ENCODE peak calls at places on chromosomes 16 and 17, in five cellular contexts. One of them, this sample, is unnamed.
A peak's percentile ranks its signal among the peaks of the same experiment; 100 is the strongest.

GRCh38 chr16:28317040-28317880 is 24.9 kb downstream of the SBK1 start:
- DNase-seq in CD8-positive, alpha-beta T cell: peak; percentile 65
- DNase-seq in uterus: no peak
- DNase-seq in left ventricle myocardium inferior: peak; percentile 41
- DNase-seq in colonic mucosa: peak; percentile 55
- DNase-seq in this sample: peak; percentile 68

GRCh38 chr16:15856901-15857778 is at the start of gene MYH11:
- DNase-seq in CD8-positive, alpha-beta T cell: no peak
- DNase-seq in uterus: peak; percentile 81
- DNase-seq in left ventricle myocardium inferior: no peak
- DNase-seq in colonic mucosa: no peak
- DNase-seq in this sample: no peak

GRCh38 chr17:61750656-61751055 is 112.7 kb downstream of the BRIP1 start:
- DNase-seq in left ventricle myocardium inferior: no peak
- DNase-seq in colonic mucosa: no peak
- DNase-seq in uterus: no peak
- DNase-seq in CD8-positive, alpha-beta T cell: no peak
- DNase-seq in this sample: no peak

GRCh38 chr16:47320546-47321315 is 140.1 kb downstream of the ITFG1 start:
- DNase-seq in uterus: no peak
- DNase-seq in left ventricle myocardium inferior: no peak
- DNase-seq in CD8-positive, alpha-beta T cell: no peak
- DNase-seq in colonic mucosa: no peak
- DNase-seq in this sample: no peak

GRCh38 chr17:5237541-5238016 is 2.9 kb upstream of the SCIMP start:
- DNase-seq in colonic mucosa: peak; percentile 74
- DNase-seq in left ventricle myocardium inferior: peak; percentile 26
- DNase-seq in CD8-positive, alpha-beta T cell: peak; percentile 31
- DNase-seq in uterus: no peak
- DNase-seq in this sample: no peak

GRCh38 chr17:56593073-56593740 is at the start of gene NOG:
- DNase-seq in uterus: peak; percentile 16
- DNase-seq in colonic mucosa: peak; percentile 42
- DNase-seq in left ventricle myocardium inferior: peak; percentile 31
- DNase-seq in CD8-positive, alpha-beta T cell: peak; percentile 21
- DNase-seq in this sample: peak; percentile 64

GRCh38 chr17:42363767-42364585 is 24.3 kb downstream of the STAT3 start:
- DNase-seq in left ventricle myocardium inferior: no peak
- DNase-seq in uterus: no peak
- DNase-seq in colonic mucosa: no peak
- DNase-seq in CD8-positive, alpha-beta T cell: no peak
- DNase-seq in this sample: no peak

GRCh38 chr17:792277-792676 is 10.1 kb downstream of the MRM3 start:
- DNase-seq in colonic mucosa: no peak
- DNase-seq in uterus: no peak
- DNase-seq in left ventricle myocardium inferior: no peak
- DNase-seq in CD8-positive, alpha-beta T cell: no peak
- DNase-seq in this sample: peak; percentile 12

GRCh38 chr17:142102-142661 is 4.8 kb downstream of the SCGB1C2 start:
- DNase-seq in colonic mucosa: peak; percentile 13
- DNase-seq in CD8-positive, alpha-beta T cell: no peak
- DNase-seq in left ventricle myocardium inferior: no peak
- DNase-seq in uterus: no peak
- DNase-seq in this sample: peak; percentile 68

GRCh38 chr16:63337264-63337663 is 1301.0 kb upstream of the CDH8 start:
- DNase-seq in CD8-positive, alpha-beta T cell: no peak
- DNase-seq in colonic mucosa: no peak
- DNase-seq in left ventricle myocardium inferior: no peak
- DNase-seq in uterus: no peak
- DNase-seq in this sample: no peak

GRCh38 chr16:6932871-6933390 is 399.7 kb upstream of the RBFOX1 start:
- DNase-seq in uterus: no peak
- DNase-seq in CD8-positive, alpha-beta T cell: no peak
- DNase-seq in colonic mucosa: no peak
- DNase-seq in left ventricle myocardium inferior: no peak
- DNase-seq in this sample: no peak

GRCh38 chr17:58303981-58304734 is 23.4 kb upstream of the MPO start:
- DNase-seq in left ventricle myocardium inferior: peak; percentile 40
- DNase-seq in uterus: peak; percentile 18
- DNase-seq in CD8-positive, alpha-beta T cell: peak; percentile 42
- DNase-seq in colonic mucosa: peak; percentile 48
- DNase-seq in this sample: no peak

GRCh38 chr17:27085517-27085916 is 208.4 kb upstream of the WSB1 start:
- DNase-seq in CD8-positive, alpha-beta T cell: no peak
- DNase-seq in left ventricle myocardium inferior: no peak
- DNase-seq in uterus: no peak
- DNase-seq in colonic mucosa: no peak
- DNase-seq in this sample: no peak

GRCh38 chr16:83903739-83904138 is 4.8 kb downstream of the MLYCD start:
- DNase-seq in CD8-positive, alpha-beta T cell: no peak
- DNase-seq in left ventricle myocardium inferior: peak; percentile 72
- DNase-seq in uterus: no peak
- DNase-seq in colonic mucosa: no peak
- DNase-seq in this sample: peak; percentile 80

GRCh38 chr16:80167657-80168056 is 373.1 kb upstream of the DYNLRB2 start:
- DNase-seq in CD8-positive, alpha-beta T cell: no peak
- DNase-seq in colonic mucosa: no peak
- DNase-seq in left ventricle myocardium inferior: no peak
- DNase-seq in uterus: no peak
- DNase-seq in this sample: no peak

GRCh38 chr16:89704281-89704680 is 2.8 kb upstream of the SPATA2L start:
- DNase-seq in uterus: no peak
- DNase-seq in colonic mucosa: no peak
- DNase-seq in CD8-positive, alpha-beta T cell: no peak
- DNase-seq in left ventricle myocardium inferior: no peak
- DNase-seq in this sample: no peak

GRCh38 chr16:6193718-6194117 is 1096.1 kb upstream of the EEF2KMT start:
- DNase-seq in uterus: no peak
- DNase-seq in CD8-positive, alpha-beta T cell: no peak
- DNase-seq in left ventricle myocardium inferior: no peak
- DNase-seq in colonic mucosa: peak; percentile 28
- DNase-seq in this sample: no peak

GRCh38 chr16:68658258-68658973 is 13.3 kb downstream of the CDH3 start:
- DNase-seq in colonic mucosa: peak; percentile 72
- DNase-seq in left ventricle myocardium inferior: no peak
- DNase-seq in uterus: peak; percentile 20
- DNase-seq in CD8-positive, alpha-beta T cell: no peak
- DNase-seq in this sample: no peak

GRCh38 chr17:75345514-75346167 is 56.4 kb upstream of the SLC25A19 start:
- DNase-seq in colonic mucosa: no peak
- DNase-seq in CD8-positive, alpha-beta T cell: peak; percentile 31
- DNase-seq in uterus: no peak
- DNase-seq in left ventricle myocardium inferior: no peak
- DNase-seq in this sample: no peak

GRCh38 chr17:47957591-47958490 is at the start of gene PRR15L:
- DNase-seq in CD8-positive, alpha-beta T cell: no peak
- DNase-seq in left ventricle myocardium inferior: no peak
- DNase-seq in uterus: no peak
- DNase-seq in colonic mucosa: peak; percentile 96
- DNase-seq in this sample: no peak

GRCh38 chr16:53498984-53499383 is 4.0 kb downstream of the AKTIP start:
- DNase-seq in colonic mucosa: peak; percentile 40
- DNase-seq in uterus: no peak
- DNase-seq in CD8-positive, alpha-beta T cell: no peak
- DNase-seq in left ventricle myocardium inferior: no peak
- DNase-seq in this sample: no peak

GRCh38 chr16:53489754-53490153 is 13.3 kb downstream of the AKTIP start:
- DNase-seq in left ventricle myocardium inferior: no peak
- DNase-seq in uterus: no peak
- DNase-seq in colonic mucosa: no peak
- DNase-seq in CD8-positive, alpha-beta T cell: no peak
- DNase-seq in this sample: no peak

GRCh38 chr16:53492499-53492898 is 10.5 kb downstream of the AKTIP start:
- DNase-seq in CD8-positive, alpha-beta T cell: no peak
- DNase-seq in colonic mucosa: no peak
- DNase-seq in uterus: no peak
- DNase-seq in left ventricle myocardium inferior: no peak
- DNase-seq in this sample: no peak

DNA sequence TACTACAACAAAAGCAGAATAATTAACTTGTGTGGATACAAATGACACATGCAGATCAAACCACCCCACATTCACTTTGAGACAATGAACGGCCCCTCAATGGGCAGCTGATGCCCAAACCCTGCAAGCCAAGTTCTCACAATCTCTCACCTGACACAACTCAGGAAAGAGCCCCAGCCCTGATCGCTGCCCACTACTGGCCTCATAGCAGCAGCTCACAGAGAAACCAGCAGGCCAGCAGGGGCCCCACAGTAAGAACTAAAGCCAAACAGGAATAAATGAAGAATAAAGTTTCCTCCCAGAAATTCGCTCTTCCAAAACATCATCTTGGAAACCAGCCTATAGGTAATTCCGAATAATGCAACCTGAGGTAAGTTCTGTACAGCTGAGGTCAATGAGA is 7.7 kb downstream of the AKTIP start:
- DNase-seq in uterus: no peak
- DNase-seq in CD8-positive, alpha-beta T cell: no peak
- DNase-seq in colonic mucosa: no peak
- DNase-seq in left ventricle myocardium inferior: no peak
- DNase-seq in this sample: no peak
- TF ChIP-seq CTCF in uterus: no peak
- TF ChIP-seq CTCF in CD8-positive, alpha-beta T cell: no peak
- TF ChIP-seq CTCF in colonic mucosa: no peak
- TF ChIP-seq CTCF in left ventricle myocardium inferior: no peak
- TF ChIP-seq CTCF in this sample: no peak

DNA sequence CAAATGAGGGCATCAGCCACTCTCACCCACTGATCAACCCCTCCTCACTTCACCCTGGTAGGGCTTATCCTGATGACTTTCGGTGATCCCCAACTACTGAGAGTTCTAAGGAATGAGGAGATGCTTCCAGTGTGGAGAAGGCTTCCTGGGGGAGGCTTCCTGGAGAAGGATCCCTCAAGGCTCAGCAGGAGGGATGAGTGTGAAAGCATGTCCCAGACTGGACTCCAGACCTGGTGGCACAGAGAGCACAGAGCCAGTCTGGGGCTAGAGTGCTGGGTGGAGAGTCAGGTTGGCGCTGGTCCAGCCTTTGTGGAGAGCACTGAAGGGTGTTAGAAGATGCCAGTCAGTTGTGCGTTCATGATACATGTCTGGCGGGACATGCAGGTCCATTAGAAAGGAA is 53.7 kb downstream of the PLD6 start:
- DNase-seq in uterus: no peak
- DNase-seq in CD8-positive, alpha-beta T cell: no peak
- DNase-seq in left ventricle myocardium inferior: peak; percentile 71
- DNase-seq in colonic mucosa: no peak
- DNase-seq in this sample: peak; percentile 45
- H3K36me3 ChIP-seq in uterus: no peaks in the 10 kb centered on the region
- H3K36me3 ChIP-seq in CD8-positive, alpha-beta T cell: peaks cover 42% of the 10 kb centered on the region
- H3K36me3 ChIP-seq in left ventricle myocardium inferior: peaks cover 84% of the 10 kb centered on the region
- H3K36me3 ChIP-seq in colonic mucosa: peaks cover 19% of the 10 kb centered on the region
- H3K36me3 ChIP-seq in this sample: peaks cover 72% of the 10 kb centered on the region

DNA sequence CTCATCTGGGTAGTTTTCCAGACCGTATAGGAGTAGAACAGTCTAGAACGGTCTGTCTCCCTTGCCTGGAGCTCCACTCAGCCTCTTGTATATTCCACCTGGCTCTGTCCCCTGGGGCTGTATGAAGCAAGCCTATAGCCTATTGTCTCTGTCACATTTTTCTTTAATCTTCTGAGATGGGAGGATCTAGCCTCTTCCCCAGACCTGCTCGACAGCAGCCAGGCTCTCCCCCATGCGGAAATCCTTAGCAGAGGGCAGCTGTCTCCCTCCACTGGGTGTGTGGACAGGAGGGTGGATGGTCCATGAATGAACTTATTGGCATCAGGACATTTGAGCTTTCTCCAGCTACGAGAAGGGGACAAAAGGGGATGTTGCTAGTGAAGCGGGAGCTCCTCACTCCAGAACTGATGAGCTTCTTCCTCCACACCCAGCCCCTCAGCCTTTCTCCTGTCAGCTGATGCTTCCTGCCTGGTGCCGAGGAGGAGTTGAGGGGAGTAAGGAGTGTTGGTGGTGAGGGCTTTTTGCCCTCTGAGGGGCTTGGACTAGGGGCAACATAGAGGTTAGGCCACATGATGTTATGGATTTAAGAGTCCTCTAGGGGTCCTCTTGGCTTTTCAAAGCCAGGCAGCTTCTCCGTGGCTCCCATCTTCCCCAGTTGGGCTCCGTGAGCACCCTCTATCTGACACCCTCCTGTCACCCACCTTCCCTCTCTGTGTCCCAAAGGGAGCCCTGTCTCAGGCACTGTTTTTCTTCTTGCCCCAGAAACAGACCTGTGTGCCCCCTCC is 28.0 kb downstream of the ARHGAP23 start:
- DNase-seq in left ventricle myocardium inferior: no peak
- DNase-seq in CD8-positive, alpha-beta T cell: no peak
- DNase-seq in colonic mucosa: no peak
- DNase-seq in uterus: no peak
- DNase-seq in this sample: no peak
- TF ChIP-seq CTCF in left ventricle myocardium inferior: no peak
- TF ChIP-seq CTCF in CD8-positive, alpha-beta T cell: no peak
- TF ChIP-seq CTCF in colonic mucosa: no peak
- TF ChIP-seq CTCF in uterus: no peak
- TF ChIP-seq CTCF in this sample: no peak

DNA sequence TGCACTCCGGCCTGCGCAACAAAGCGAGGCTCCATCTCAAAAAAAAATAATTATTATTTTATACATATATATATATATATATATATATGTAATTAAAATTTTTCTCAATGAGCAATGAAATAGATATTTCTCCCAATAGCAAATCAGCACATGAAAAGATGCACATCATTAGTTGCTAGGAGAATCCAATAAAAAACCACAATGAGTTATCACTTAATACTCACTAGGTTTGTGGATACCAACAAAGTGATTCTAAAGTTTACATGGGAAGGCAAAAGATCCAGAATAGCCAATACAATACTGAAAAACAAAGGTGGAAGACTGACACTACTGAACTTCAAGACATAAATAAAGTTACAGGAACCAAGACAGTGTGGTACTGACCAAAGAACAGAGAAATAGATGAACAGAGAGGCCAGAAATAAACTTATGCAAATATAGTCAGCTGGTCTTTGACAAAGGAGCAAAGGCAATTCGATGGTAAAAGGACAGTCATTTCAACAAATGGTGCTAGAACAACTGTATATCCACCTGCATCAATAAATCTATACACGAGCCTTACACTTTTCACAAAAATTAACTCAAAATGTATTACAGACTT is 13.6 kb downstream of the SMG6 start:
- DNase-seq in CD8-positive, alpha-beta T cell: no peak
- DNase-seq in left ventricle myocardium inferior: no peak
- DNase-seq in uterus: no peak
- DNase-seq in colonic mucosa: no peak
- DNase-seq in this sample: no peak
- H3K36me3 ChIP-seq in CD8-positive, alpha-beta T cell: peaks cover 40% of the 10 kb centered on the region
- H3K36me3 ChIP-seq in left ventricle myocardium inferior: peaks cover 90% of the 10 kb centered on the region
- H3K36me3 ChIP-seq in uterus: no peaks in the 10 kb centered on the region
- H3K36me3 ChIP-seq in colonic mucosa: no peaks in the 10 kb centered on the region
- H3K36me3 ChIP-seq in this sample: peaks cover 90% of the 10 kb centered on the region

GRCh38 chr16:87417511-87417910 is 25.4 kb downstream of the MAP1LC3B start:
- DNase-seq in uterus: no peak
- DNase-seq in left ventricle myocardium inferior: peak; percentile 10
- DNase-seq in colonic mucosa: no peak
- DNase-seq in CD8-positive, alpha-beta T cell: no peak
- DNase-seq in this sample: no peak

GRCh38 chr16:87415441-87415840 is 23.3 kb downstream of the MAP1LC3B start:
- DNase-seq in CD8-positive, alpha-beta T cell: no peak
- DNase-seq in colonic mucosa: no peak
- DNase-seq in uterus: no peak
- DNase-seq in left ventricle myocardium inferior: peak; percentile 5
- DNase-seq in this sample: no peak

GRCh38 chr16:87418216-87418615 is 26.1 kb downstream of the MAP1LC3B start:
- DNase-seq in left ventricle myocardium inferior: peak; percentile 1
- DNase-seq in colonic mucosa: no peak
- DNase-seq in CD8-positive, alpha-beta T cell: no peak
- DNase-seq in uterus: no peak
- DNase-seq in this sample: no peak

GRCh38 chr16:87418644-87419043 is 26.5 kb downstream of the MAP1LC3B start:
- DNase-seq in colonic mucosa: peak; percentile 40
- DNase-seq in CD8-positive, alpha-beta T cell: no peak
- DNase-seq in uterus: no peak
- DNase-seq in left ventricle myocardium inferior: no peak
- DNase-seq in this sample: no peak

GRCh38 chr16:87416826-87417471 is 24.8 kb downstream of the MAP1LC3B start:
- DNase-seq in uterus: peak; percentile 47
- DNase-seq in CD8-positive, alpha-beta T cell: no peak
- DNase-seq in colonic mucosa: peak; percentile 43
- DNase-seq in left ventricle myocardium inferior: peak; percentile 25
- DNase-seq in this sample: no peak
- TF ChIP-seq CTCF in uterus: peak; percentile 71
- TF ChIP-seq CTCF in CD8-positive, alpha-beta T cell: peak; percentile 60
- TF ChIP-seq CTCF in colonic mucosa: peak; percentile 64
- TF ChIP-seq CTCF in left ventricle myocardium inferior: peak; percentile 73
- TF ChIP-seq CTCF in this sample: peak; percentile 69